ENCODE peak calls at places on chromosomes 11 and 22, in four cellular contexts. Z is mesothelial cell of epicardium, Q is astrocyte of the spinal cord, G is fibroblast of mammary gland. W is an unnamed sample.

GRCh38 chr22:20146777-20147176 is 4.1 kb downstream of the CCDC188 start:
- DNase-seq in Z (no peak), Q (no peak), G (no peak), W (no peak)

GRCh38 chr11:13135385-13136271 is 126.5 kb downstream of the RASSF10 start:
- DNase-seq in Z (no peak), Q (peak), G (peak), W (peak)

GRCh38 chr11:823441-824291 is 4.1 kb upstream of the CRACR2B start:
- DNase-seq in Z (no peak), Q (no peak), G (no peak), W (no peak)

GRCh38 chr22:49825436-49825835 is 2.2 kb downstream of the BRD1 start:
- DNase-seq in Z (no peak), Q (peak), G (peak), W (peak)

GRCh38 chr22:50201191-50202129 is 649 bp downstream of the SELENOO start:
- DNase-seq in Z (no peak), Q (no peak), G (no peak), W (no peak)

GRCh38 chr22:23220485-23221350 is 40.4 kb downstream of the BCR start:
- DNase-seq in Z (no peak), Q (no peak), G (peak), W (peak)

GRCh38 chr11:83285771-83286528 is at the start of gene CCDC90B:
- DNase-seq in Z (peak), Q (peak), G (peak), W (peak)

GRCh38 chr11:74744277-74744676 is 4.4 kb upstream of the RNF169 start:
- DNase-seq in Z (no peak), Q (no peak), G (no peak), W (no peak)

GRCh38 chr22:37330200-37331033 is 48.1 kb downstream of the CYTH4 start:
- DNase-seq in Z (peak), Q (peak), G (peak), W (peak)

GRCh38 chr11:93526058-93526633 is 17.0 kb downstream of the SMCO4 start:
- DNase-seq in Z (no peak), Q (no peak), G (no peak), W (no peak)

GRCh38 chr11:61533039-61533375 is 24.5 kb downstream of the LRRC10B start:
- DNase-seq in Z (no peak), Q (no peak), G (no peak), W (no peak)

GRCh38 chr22:44828193-44828592 is 75.8 kb downstream of the ARHGAP8 start:
- DNase-seq in Z (no peak), Q (no peak), G (no peak), W (no peak)

GRCh38 chr22:36773935-36774334 is 2.0 kb downstream of the IFT27 start:
- DNase-seq in Z (no peak), Q (peak), G (peak), W (peak)

GRCh38 chr11:10568486-10568941 is at the start of gene LYVE1:
- DNase-seq in Z (no peak), Q (peak), G (peak), W (no peak)

GRCh38 chr22:40703174-40703573 is 23.9 kb downstream of the MCHR1 start:
- DNase-seq in Z (no peak), Q (no peak), G (peak), W (no peak)

GRCh38 chr11:94104734-94105133 is 23.9 kb upstream of the PANX1 start:
- DNase-seq in Z (no peak), Q (no peak), G (no peak), W (no peak)

GRCh38 chr11:131033151-131033651 is 116.9 kb upstream of the SNX19 start:
- DNase-seq in Z (no peak), Q (peak), G (peak), W (peak)

GRCh38 chr22:38843201-38843715 is 570 bp downstream of the NPTXR start:
- DNase-seq in Z (peak), Q (peak), G (peak), W (peak)

GRCh38 chr22:49514211-49514610 is 313.5 kb downstream of the BRD1 start:
- DNase-seq in Z (no peak), Q (no peak), G (no peak), W (no peak)

GRCh38 chr11:115590254-115590653 is 86.0 kb upstream of the CADM1 start:
- DNase-seq in Z (no peak), Q (no peak), G (no peak), W (no peak)

GRCh38 chr11:82003671-82004148 is 730.0 kb downstream of the FAM181B start:
- DNase-seq in Z (no peak), Q (peak), G (peak), W (no peak)

GRCh38 chr22:17537155-17537554 is 26.1 kb upstream of the SLC25A18 start:
- DNase-seq in Z (no peak), Q (no peak), G (no peak), W (no peak)

DNA sequence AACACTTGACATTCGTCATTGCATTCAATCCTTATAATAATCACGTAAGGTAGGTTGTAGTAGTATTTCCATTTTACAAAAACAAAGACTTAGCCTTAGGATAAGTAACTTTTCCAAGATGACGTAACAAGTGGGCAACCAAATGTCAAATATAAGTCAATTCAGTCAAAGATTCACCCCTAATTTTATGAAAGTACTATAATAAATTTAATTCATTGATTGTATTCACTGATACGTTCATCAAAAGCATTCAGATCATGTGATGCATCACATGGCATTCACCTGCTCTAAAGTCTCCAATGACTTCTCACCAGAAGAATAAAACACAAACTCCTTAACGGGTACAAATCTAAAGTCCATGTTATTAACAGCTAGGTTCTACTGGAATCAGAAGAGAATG is 2.1 kb downstream of the KIF18A start:
- DNase-seq in Z (no peak), Q (no peak), G (no peak), W (no peak)
- TF ChIP-seq CTCF in Z (no peak), Q (no peak), G (no peak), W (no peak)

DNA sequence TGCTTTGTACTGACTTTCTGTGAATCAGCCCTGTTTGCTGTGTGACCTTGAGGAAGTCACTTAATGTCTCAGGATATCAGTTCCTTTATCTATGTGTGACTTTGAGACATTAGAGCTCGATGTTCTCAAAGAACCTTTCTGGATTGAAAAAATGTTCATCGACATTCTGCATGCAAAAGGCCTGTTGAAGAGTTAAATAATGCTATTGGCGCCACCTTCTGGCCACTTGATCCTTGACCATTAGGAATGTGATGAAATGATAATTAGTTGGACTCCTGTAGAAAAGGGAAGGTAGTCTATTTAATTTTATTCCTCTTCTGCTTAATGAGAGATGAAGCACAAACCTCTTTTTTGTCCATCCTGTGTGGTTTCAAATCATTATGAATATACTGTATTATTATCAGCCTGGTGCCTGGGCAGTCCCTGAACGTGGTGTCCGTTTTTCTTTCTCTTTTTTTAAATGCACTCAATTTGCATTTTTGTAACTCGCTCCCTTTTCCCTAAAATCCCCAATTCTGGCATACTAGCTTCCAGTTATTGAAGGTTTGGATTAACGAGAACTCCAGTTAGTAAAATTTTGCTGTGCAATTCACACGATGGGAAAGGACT is 20.7 kb downstream of the ELF5 start:
- DNase-seq in Z (peak), Q (peak), G (peak), W (peak)
- TF ChIP-seq CTCF in Z (peak), Q (peak), G (peak), W (peak)

GRCh38 chr11:65536412-65537295 is 11.8 kb downstream of the SCYL1 start:
- DNase-seq in Z (no peak), Q (no peak), G (no peak), W (no peak)
- TF ChIP-seq CTCF in Z (no peak), Q (no peak), G (no peak), W (no peak)

GRCh38 chr11:69213964-69214363 is 58.2 kb downstream of the SMIM38 start:
- DNase-seq in Z (peak), Q (no peak), G (no peak), W (no peak)

GRCh38 chr11:69210660-69211035 is 54.9 kb downstream of the SMIM38 start:
- DNase-seq in Z (no peak), Q (no peak), G (no peak), W (no peak)

GRCh38 chr11:69213315-69213714 is 57.6 kb downstream of the SMIM38 start:
- DNase-seq in Z (peak), Q (no peak), G (no peak), W (no peak)

GRCh38 chr11:69211540-69212120 is 55.9 kb downstream of the SMIM38 start:
- DNase-seq in Z (no peak), Q (peak), G (no peak), W (peak)

GRCh38 chr11:69212121-69213110 is 56.7 kb downstream of the SMIM38 start:
- DNase-seq in Z (peak), Q (no peak), G (no peak), W (no peak)
- TF ChIP-seq CTCF in Z (no peak), Q (peak), G (peak), W (peak)

GRCh38 chr22:24937114-24937513 is 9.4 kb downstream of the LHFPL7 start:
- DNase-seq in Z (no peak), Q (peak), G (peak), W (no peak)
- TF ChIP-seq CTCF in Z (no peak), Q (peak), G (peak), W (peak)

DNA sequence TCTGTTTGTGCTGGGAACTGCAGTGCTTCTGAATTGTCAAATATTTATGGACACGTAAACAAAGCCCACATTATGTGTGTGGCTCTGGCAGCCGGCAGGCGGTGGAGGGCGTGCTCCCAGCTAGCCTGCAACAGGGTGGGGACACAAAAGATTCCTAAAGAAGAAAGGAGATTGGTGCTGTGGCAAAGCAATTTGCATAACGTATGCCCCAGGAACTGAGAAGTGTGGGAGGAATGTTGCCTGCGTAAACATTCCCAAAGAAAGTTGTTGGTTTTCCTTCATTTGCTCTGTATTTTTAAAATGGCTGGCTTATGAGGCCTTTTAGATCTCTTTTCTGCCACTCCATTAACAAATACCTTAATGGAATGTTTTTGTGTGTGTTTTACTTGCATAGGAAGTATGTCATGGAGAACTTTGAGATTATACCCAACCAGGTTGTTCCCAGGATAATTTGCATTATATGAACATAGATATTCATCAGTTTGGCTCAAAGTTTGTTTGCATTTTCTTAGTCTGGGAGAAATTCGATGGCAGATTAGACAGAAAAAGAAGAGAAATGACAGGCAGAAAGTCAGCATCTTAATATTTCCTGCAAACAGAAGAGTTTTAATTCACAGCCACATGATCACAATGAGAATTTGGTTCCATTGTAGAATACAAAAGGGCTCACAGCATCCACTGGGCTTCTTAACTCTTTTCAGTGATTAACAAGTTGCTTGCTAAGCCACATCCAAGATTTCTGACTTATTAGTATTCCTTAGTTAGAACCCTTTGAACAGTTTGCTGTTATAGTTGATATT is 41.8 kb upstream of the DLAT start:
- DNase-seq in Z (peak), Q (peak), G (no peak), W (no peak)
- TF ChIP-seq CTCF in Z (no peak), Q (no peak), G (no peak), W (no peak)